ENCODE peak calls at places on chromosomes 6 and 20, in four cellular contexts. One of them, this sample, is unnamed.

GRCh38 chr6:127051571-127052260 is 66.8 kb upstream of the RSPO3 start:
- DNase-seq in anterior cingulate cortex: no peak
- DNase-seq in stimulated activated naive CD8-positive, alpha-beta T cell treated with anti-CD3 and anti-CD28 coated beads, Interleukin-15, Interleukin-2, amounts not matched to agents 100 U/mL and 50 U/mL, for 24 hours: no peak
- DNase-seq in activated CD4-positive, alpha-beta T cell treated with anti-CD3 and anti-CD28 coated beads for 36 hours: no peak
- DNase-seq in this sample: no peak

GRCh38 chr6:15513801-15514711 is 148.8 kb downstream of the DTNBP1 start:
- DNase-seq in anterior cingulate cortex: no peak
- DNase-seq in stimulated activated naive CD8-positive, alpha-beta T cell treated with anti-CD3 and anti-CD28 coated beads, Interleukin-15, Interleukin-2, amounts not matched to agents 100 U/mL and 50 U/mL, for 24 hours: no peak
- DNase-seq in activated CD4-positive, alpha-beta T cell treated with anti-CD3 and anti-CD28 coated beads for 36 hours: no peak
- DNase-seq in this sample: no peak

GRCh38 chr6:134882426-134883038 is 67.4 kb downstream of the ALDH8A1 start:
- DNase-seq in anterior cingulate cortex: peak
- DNase-seq in stimulated activated naive CD8-positive, alpha-beta T cell treated with anti-CD3 and anti-CD28 coated beads, Interleukin-15, Interleukin-2, amounts not matched to agents 100 U/mL and 50 U/mL, for 24 hours: peak
- DNase-seq in activated CD4-positive, alpha-beta T cell treated with anti-CD3 and anti-CD28 coated beads for 36 hours: peak
- DNase-seq in this sample: peak

GRCh38 chr20:37123441-37123840 is 27.6 kb upstream of the RBL1 start:
- DNase-seq in anterior cingulate cortex: no peak
- DNase-seq in stimulated activated naive CD8-positive, alpha-beta T cell treated with anti-CD3 and anti-CD28 coated beads, Interleukin-15, Interleukin-2, amounts not matched to agents 100 U/mL and 50 U/mL, for 24 hours: no peak
- DNase-seq in activated CD4-positive, alpha-beta T cell treated with anti-CD3 and anti-CD28 coated beads for 36 hours: no peak
- DNase-seq in this sample: no peak

GRCh38 chr6:92011681-92012245 is 1407.6 kb downstream of the EPHA7 start:
- DNase-seq in anterior cingulate cortex: no peak
- DNase-seq in stimulated activated naive CD8-positive, alpha-beta T cell treated with anti-CD3 and anti-CD28 coated beads, Interleukin-15, Interleukin-2, amounts not matched to agents 100 U/mL and 50 U/mL, for 24 hours: no peak
- DNase-seq in activated CD4-positive, alpha-beta T cell treated with anti-CD3 and anti-CD28 coated beads for 36 hours: no peak
- DNase-seq in this sample: no peak

GRCh38 chr20:51127713-51128112 is 104.8 kb upstream of the KCNG1 start:
- DNase-seq in anterior cingulate cortex: no peak
- DNase-seq in stimulated activated naive CD8-positive, alpha-beta T cell treated with anti-CD3 and anti-CD28 coated beads, Interleukin-15, Interleukin-2, amounts not matched to agents 100 U/mL and 50 U/mL, for 24 hours: no peak
- DNase-seq in activated CD4-positive, alpha-beta T cell treated with anti-CD3 and anti-CD28 coated beads for 36 hours: peak
- DNase-seq in this sample: no peak

GRCh38 chr6:42693725-42694323 is 28.6 kb downstream of the PRPH2 start:
- DNase-seq in anterior cingulate cortex: no peak
- DNase-seq in stimulated activated naive CD8-positive, alpha-beta T cell treated with anti-CD3 and anti-CD28 coated beads, Interleukin-15, Interleukin-2, amounts not matched to agents 100 U/mL and 50 U/mL, for 24 hours: no peak
- DNase-seq in activated CD4-positive, alpha-beta T cell treated with anti-CD3 and anti-CD28 coated beads for 36 hours: no peak
- DNase-seq in this sample: no peak

GRCh38 chr20:61927193-61927825 is 138.4 kb downstream of the TAF4 start:
- DNase-seq in anterior cingulate cortex: no peak
- DNase-seq in stimulated activated naive CD8-positive, alpha-beta T cell treated with anti-CD3 and anti-CD28 coated beads, Interleukin-15, Interleukin-2, amounts not matched to agents 100 U/mL and 50 U/mL, for 24 hours: no peak
- DNase-seq in activated CD4-positive, alpha-beta T cell treated with anti-CD3 and anti-CD28 coated beads for 36 hours: no peak
- DNase-seq in this sample: no peak

GRCh38 chr6:160430741-160431140 is 82.6 kb downstream of the SLC22A3 start:
- DNase-seq in anterior cingulate cortex: no peak
- DNase-seq in stimulated activated naive CD8-positive, alpha-beta T cell treated with anti-CD3 and anti-CD28 coated beads, Interleukin-15, Interleukin-2, amounts not matched to agents 100 U/mL and 50 U/mL, for 24 hours: no peak
- DNase-seq in activated CD4-positive, alpha-beta T cell treated with anti-CD3 and anti-CD28 coated beads for 36 hours: no peak
- DNase-seq in this sample: no peak

GRCh38 chr6:134630468-134631180 is 312.7 kb upstream of the SGK1 start:
- DNase-seq in anterior cingulate cortex: no peak
- DNase-seq in stimulated activated naive CD8-positive, alpha-beta T cell treated with anti-CD3 and anti-CD28 coated beads, Interleukin-15, Interleukin-2, amounts not matched to agents 100 U/mL and 50 U/mL, for 24 hours: no peak
- DNase-seq in activated CD4-positive, alpha-beta T cell treated with anti-CD3 and anti-CD28 coated beads for 36 hours: no peak
- DNase-seq in this sample: no peak

GRCh38 chr20:54680872-54681297 is 205.5 kb downstream of the DOK5 start:
- DNase-seq in anterior cingulate cortex: no peak
- DNase-seq in stimulated activated naive CD8-positive, alpha-beta T cell treated with anti-CD3 and anti-CD28 coated beads, Interleukin-15, Interleukin-2, amounts not matched to agents 100 U/mL and 50 U/mL, for 24 hours: peak
- DNase-seq in activated CD4-positive, alpha-beta T cell treated with anti-CD3 and anti-CD28 coated beads for 36 hours: peak
- DNase-seq in this sample: peak

GRCh38 chr6:112468359-112468758 is 121.2 kb downstream of the RFPL4B start:
- DNase-seq in anterior cingulate cortex: no peak
- DNase-seq in stimulated activated naive CD8-positive, alpha-beta T cell treated with anti-CD3 and anti-CD28 coated beads, Interleukin-15, Interleukin-2, amounts not matched to agents 100 U/mL and 50 U/mL, for 24 hours: no peak
- DNase-seq in activated CD4-positive, alpha-beta T cell treated with anti-CD3 and anti-CD28 coated beads for 36 hours: no peak
- DNase-seq in this sample: no peak

GRCh38 chr6:15927531-15928230 is 201.2 kb upstream of the MYLIP start:
- DNase-seq in anterior cingulate cortex: no peak
- DNase-seq in stimulated activated naive CD8-positive, alpha-beta T cell treated with anti-CD3 and anti-CD28 coated beads, Interleukin-15, Interleukin-2, amounts not matched to agents 100 U/mL and 50 U/mL, for 24 hours: no peak
- DNase-seq in activated CD4-positive, alpha-beta T cell treated with anti-CD3 and anti-CD28 coated beads for 36 hours: no peak
- DNase-seq in this sample: no peak

GRCh38 chr6:136980070-136980469 is 58.0 kb downstream of the SLC35D3 start:
- DNase-seq in anterior cingulate cortex: no peak
- DNase-seq in stimulated activated naive CD8-positive, alpha-beta T cell treated with anti-CD3 and anti-CD28 coated beads, Interleukin-15, Interleukin-2, amounts not matched to agents 100 U/mL and 50 U/mL, for 24 hours: no peak
- DNase-seq in activated CD4-positive, alpha-beta T cell treated with anti-CD3 and anti-CD28 coated beads for 36 hours: no peak
- DNase-seq in this sample: no peak

GRCh38 chr20:54479138-54479906 is 3.9 kb downstream of the DOK5 start:
- DNase-seq in anterior cingulate cortex: no peak
- DNase-seq in stimulated activated naive CD8-positive, alpha-beta T cell treated with anti-CD3 and anti-CD28 coated beads, Interleukin-15, Interleukin-2, amounts not matched to agents 100 U/mL and 50 U/mL, for 24 hours: no peak
- DNase-seq in activated CD4-positive, alpha-beta T cell treated with anti-CD3 and anti-CD28 coated beads for 36 hours: no peak
- DNase-seq in this sample: no peak

GRCh38 chr6:53168516-53169257 is 20.0 kb upstream of the GCM1 start:
- DNase-seq in anterior cingulate cortex: no peak
- DNase-seq in stimulated activated naive CD8-positive, alpha-beta T cell treated with anti-CD3 and anti-CD28 coated beads, Interleukin-15, Interleukin-2, amounts not matched to agents 100 U/mL and 50 U/mL, for 24 hours: no peak
- DNase-seq in activated CD4-positive, alpha-beta T cell treated with anti-CD3 and anti-CD28 coated beads for 36 hours: no peak
- DNase-seq in this sample: no peak

GRCh38 chr6:42142118-42142835 is at the start of gene C6orf132:
- DNase-seq in anterior cingulate cortex: no peak
- DNase-seq in stimulated activated naive CD8-positive, alpha-beta T cell treated with anti-CD3 and anti-CD28 coated beads, Interleukin-15, Interleukin-2, amounts not matched to agents 100 U/mL and 50 U/mL, for 24 hours: no peak
- DNase-seq in activated CD4-positive, alpha-beta T cell treated with anti-CD3 and anti-CD28 coated beads for 36 hours: no peak
- DNase-seq in this sample: peak

GRCh38 chr6:10451828-10452509 is 37.1 kb upstream of the TFAP2A start:
- DNase-seq in anterior cingulate cortex: no peak
- DNase-seq in stimulated activated naive CD8-positive, alpha-beta T cell treated with anti-CD3 and anti-CD28 coated beads, Interleukin-15, Interleukin-2, amounts not matched to agents 100 U/mL and 50 U/mL, for 24 hours: no peak
- DNase-seq in activated CD4-positive, alpha-beta T cell treated with anti-CD3 and anti-CD28 coated beads for 36 hours: no peak
- DNase-seq in this sample: no peak

GRCh38 chr6:44739163-44739562 is 351.7 kb downstream of the CDC5L start:
- DNase-seq in anterior cingulate cortex: no peak
- DNase-seq in stimulated activated naive CD8-positive, alpha-beta T cell treated with anti-CD3 and anti-CD28 coated beads, Interleukin-15, Interleukin-2, amounts not matched to agents 100 U/mL and 50 U/mL, for 24 hours: no peak
- DNase-seq in activated CD4-positive, alpha-beta T cell treated with anti-CD3 and anti-CD28 coated beads for 36 hours: no peak
- DNase-seq in this sample: no peak

GRCh38 chr6:143744593-143745151 is 66.9 kb downstream of the PHACTR2 start:
- DNase-seq in anterior cingulate cortex: no peak
- DNase-seq in stimulated activated naive CD8-positive, alpha-beta T cell treated with anti-CD3 and anti-CD28 coated beads, Interleukin-15, Interleukin-2, amounts not matched to agents 100 U/mL and 50 U/mL, for 24 hours: no peak
- DNase-seq in activated CD4-positive, alpha-beta T cell treated with anti-CD3 and anti-CD28 coated beads for 36 hours: no peak
- DNase-seq in this sample: no peak

GRCh38 chr6:52574709-52575489 is 2.0 kb downstream of the TRAM2 start:
- DNase-seq in anterior cingulate cortex: no peak
- DNase-seq in stimulated activated naive CD8-positive, alpha-beta T cell treated with anti-CD3 and anti-CD28 coated beads, Interleukin-15, Interleukin-2, amounts not matched to agents 100 U/mL and 50 U/mL, for 24 hours: peak
- DNase-seq in activated CD4-positive, alpha-beta T cell treated with anti-CD3 and anti-CD28 coated beads for 36 hours: peak
- DNase-seq in this sample: peak

GRCh38 chr6:21942910-21943309 is 349.4 kb downstream of the SOX4 start:
- DNase-seq in anterior cingulate cortex: no peak
- DNase-seq in stimulated activated naive CD8-positive, alpha-beta T cell treated with anti-CD3 and anti-CD28 coated beads, Interleukin-15, Interleukin-2, amounts not matched to agents 100 U/mL and 50 U/mL, for 24 hours: no peak
- DNase-seq in activated CD4-positive, alpha-beta T cell treated with anti-CD3 and anti-CD28 coated beads for 36 hours: no peak
- DNase-seq in this sample: no peak

GRCh38 chr6:113616875-113617274 is 240.3 kb upstream of the MARCKS start:
- DNase-seq in anterior cingulate cortex: no peak
- DNase-seq in stimulated activated naive CD8-positive, alpha-beta T cell treated with anti-CD3 and anti-CD28 coated beads, Interleukin-15, Interleukin-2, amounts not matched to agents 100 U/mL and 50 U/mL, for 24 hours: no peak
- DNase-seq in activated CD4-positive, alpha-beta T cell treated with anti-CD3 and anti-CD28 coated beads for 36 hours: no peak
- DNase-seq in this sample: no peak

GRCh38 chr6:16105874-16106273 is 23.0 kb upstream of the MYLIP start:
- DNase-seq in anterior cingulate cortex: no peak
- DNase-seq in stimulated activated naive CD8-positive, alpha-beta T cell treated with anti-CD3 and anti-CD28 coated beads, Interleukin-15, Interleukin-2, amounts not matched to agents 100 U/mL and 50 U/mL, for 24 hours: no peak
- DNase-seq in activated CD4-positive, alpha-beta T cell treated with anti-CD3 and anti-CD28 coated beads for 36 hours: no peak
- DNase-seq in this sample: no peak

GRCh38 chr20:19673575-19673974 is 84.5 kb upstream of the RIN2 start:
- DNase-seq in anterior cingulate cortex: no peak
- DNase-seq in stimulated activated naive CD8-positive, alpha-beta T cell treated with anti-CD3 and anti-CD28 coated beads, Interleukin-15, Interleukin-2, amounts not matched to agents 100 U/mL and 50 U/mL, for 24 hours: no peak
- DNase-seq in activated CD4-positive, alpha-beta T cell treated with anti-CD3 and anti-CD28 coated beads for 36 hours: no peak
- DNase-seq in this sample: no peak

GRCh38 chr6:37347177-37348145 is 6.3 kb upstream of the RNF8 start:
- DNase-seq in anterior cingulate cortex: no peak
- DNase-seq in stimulated activated naive CD8-positive, alpha-beta T cell treated with anti-CD3 and anti-CD28 coated beads, Interleukin-15, Interleukin-2, amounts not matched to agents 100 U/mL and 50 U/mL, for 24 hours: no peak
- DNase-seq in activated CD4-positive, alpha-beta T cell treated with anti-CD3 and anti-CD28 coated beads for 36 hours: no peak
- DNase-seq in this sample: no peak

GRCh38 chr20:35954907-35955251 is 577 bp upstream of the SCAND1 start:
- DNase-seq in anterior cingulate cortex: no peak
- DNase-seq in stimulated activated naive CD8-positive, alpha-beta T cell treated with anti-CD3 and anti-CD28 coated beads, Interleukin-15, Interleukin-2, amounts not matched to agents 100 U/mL and 50 U/mL, for 24 hours: no peak
- DNase-seq in activated CD4-positive, alpha-beta T cell treated with anti-CD3 and anti-CD28 coated beads for 36 hours: no peak
- DNase-seq in this sample: peak

GRCh38 chr20:13325033-13325432 is 104.0 kb downstream of the ISM1 start:
- DNase-seq in anterior cingulate cortex: no peak
- DNase-seq in stimulated activated naive CD8-positive, alpha-beta T cell treated with anti-CD3 and anti-CD28 coated beads, Interleukin-15, Interleukin-2, amounts not matched to agents 100 U/mL and 50 U/mL, for 24 hours: peak
- DNase-seq in activated CD4-positive, alpha-beta T cell treated with anti-CD3 and anti-CD28 coated beads for 36 hours: peak
- DNase-seq in this sample: peak

GRCh38 chr6:82525775-82526515 is 162.3 kb downstream of the TPBG start:
- DNase-seq in anterior cingulate cortex: no peak
- DNase-seq in stimulated activated naive CD8-positive, alpha-beta T cell treated with anti-CD3 and anti-CD28 coated beads, Interleukin-15, Interleukin-2, amounts not matched to agents 100 U/mL and 50 U/mL, for 24 hours: no peak
- DNase-seq in activated CD4-positive, alpha-beta T cell treated with anti-CD3 and anti-CD28 coated beads for 36 hours: no peak
- DNase-seq in this sample: no peak

GRCh38 chr20:62350098-62350628 is 16.9 kb downstream of the LAMA5 start:
- DNase-seq in anterior cingulate cortex: no peak
- DNase-seq in stimulated activated naive CD8-positive, alpha-beta T cell treated with anti-CD3 and anti-CD28 coated beads, Interleukin-15, Interleukin-2, amounts not matched to agents 100 U/mL and 50 U/mL, for 24 hours: no peak
- DNase-seq in activated CD4-positive, alpha-beta T cell treated with anti-CD3 and anti-CD28 coated beads for 36 hours: no peak
- DNase-seq in this sample: no peak

GRCh38 chr20:38152175-38153010 is 12.7 kb downstream of the TGM2 start:
- DNase-seq in anterior cingulate cortex: no peak
- DNase-seq in stimulated activated naive CD8-positive, alpha-beta T cell treated with anti-CD3 and anti-CD28 coated beads, Interleukin-15, Interleukin-2, amounts not matched to agents 100 U/mL and 50 U/mL, for 24 hours: peak
- DNase-seq in activated CD4-positive, alpha-beta T cell treated with anti-CD3 and anti-CD28 coated beads for 36 hours: peak
- DNase-seq in this sample: peak

GRCh38 chr6:24919404-24919892 is 16.3 kb downstream of the RIPOR2 start:
- DNase-seq in anterior cingulate cortex: no peak
- DNase-seq in stimulated activated naive CD8-positive, alpha-beta T cell treated with anti-CD3 and anti-CD28 coated beads, Interleukin-15, Interleukin-2, amounts not matched to agents 100 U/mL and 50 U/mL, for 24 hours: no peak
- DNase-seq in activated CD4-positive, alpha-beta T cell treated with anti-CD3 and anti-CD28 coated beads for 36 hours: no peak
- DNase-seq in this sample: peak